ENCODE peak calls at places on chromosomes 5 and 9, in seven cellular contexts. S, J, A, X, H, F and U are unnamed samples.

GRCh38 chr5:138179277-138179857 is 455 bp downstream of the KIF20A start:
- DNase-seq in S (no peak), J (no peak), A (no peak), X (no peak), H (no peak), F (no peak), U (no peak)

GRCh38 chr9:98908897-98909634 is 34.6 kb upstream of the COL15A1 start:
- DNase-seq in S (no peak), J (no peak), A (no peak), X (no peak), H (no peak), F (no peak), U (peak)

GRCh38 chr5:44860267-44860666 is 51.5 kb downstream of the MRPS30 start:
- DNase-seq in S (no peak), J (no peak), A (no peak), X (no peak), H (no peak), F (no peak), U (no peak)

GRCh38 chr5:100889165-100889564 is 13.9 kb downstream of the ST8SIA4 start:
- DNase-seq in S (no peak), J (no peak), A (no peak), X (no peak), H (no peak), F (no peak), U (no peak)

GRCh38 chr9:114861922-114862605 is 56.2 kb upstream of the TNFSF15 start:
- DNase-seq in S (no peak), J (no peak), A (no peak), X (no peak), H (no peak), F (peak), U (no peak)

GRCh38 chr9:13979941-13980318 is 334.0 kb downstream of the NFIB start:
- DNase-seq in S (no peak), J (no peak), A (no peak), X (no peak), H (no peak), F (no peak), U (no peak)

GRCh38 chr5:158032246-158032645 is 173.3 kb upstream of the CLINT1 start:
- DNase-seq in S (no peak), J (no peak), A (no peak), X (no peak), H (no peak), F (no peak), U (no peak)

GRCh38 chr5:77133061-77133758 is 46.1 kb upstream of the ZBED3 start:
- DNase-seq in S (no peak), J (peak), A (peak), X (no peak), H (peak), F (peak), U (no peak)